ENCODE peak calls at places on chromosomes 1 and 21, in five cellular contexts. C is lower leg skin, H is B cell, Q is GM13977, E is IMR-90. J is an unnamed sample.

GRCh38 chr21:42598159-42598735 is 55.2 kb upstream of the PDE9A start:
- DNase-seq in C (no peak), H (no peak), Q (no peak), E (no peak), J (no peak)

GRCh38 chr1:50707824-50708223 is 252.2 kb downstream of the FAF1 start:
- DNase-seq in C (no peak), H (no peak), Q (no peak), E (no peak), J (no peak)

GRCh38 chr1:203916756-203917155 is 55.4 kb downstream of the SNRPE start:
- DNase-seq in C (no peak), H (no peak), Q (no peak), E (no peak), J (no peak)

GRCh38 chr1:100921110-100921706 is 25.3 kb downstream of the SLC30A7 start:
- DNase-seq in C (no peak), H (peak), Q (no peak), E (peak), J (peak)

GRCh38 chr1:83802450-83803152 is 196.3 kb downstream of the TTLL7 start:
- DNase-seq in C (no peak), H (no peak), Q (no peak), E (no peak), J (no peak)

GRCh38 chr1:165173409-165173808 is 183.1 kb downstream of the LMX1A start:
- DNase-seq in C (no peak), H (no peak), Q (no peak), E (no peak), J (no peak)

GRCh38 chr1:240356568-240356967 is 255.4 kb downstream of the GREM2 start:
- DNase-seq in C (no peak), H (no peak), Q (no peak), E (no peak), J (no peak)

GRCh38 chr21:26124896-26125295 is 45.7 kb downstream of the APP start:
- DNase-seq in C (no peak), H (no peak), Q (no peak), E (no peak), J (no peak)

GRCh38 chr1:25568090-25568833 is 24.9 kb downstream of the LDLRAP1 start:
- DNase-seq in C (peak), H (no peak), Q (no peak), E (peak), J (peak)

GRCh38 chr1:41480204-41481108 is 4.0 kb downstream of the EDN2 start:
- DNase-seq in C (no peak), H (no peak), Q (no peak), E (no peak), J (no peak)

GRCh38 chr1:154557939-154558609 is 388 bp downstream of the UBE2Q1 start:
- DNase-seq in C (peak), H (peak), Q (no peak), E (peak), J (no peak)

GRCh38 chr1:178941261-178941689 is 70.4 kb upstream of the ANGPTL1 start:
- DNase-seq in C (peak), H (no peak), Q (no peak), E (no peak), J (no peak)

GRCh38 chr1:154502066-154502741 is at the start of the genes SHE and TDRD10:
- DNase-seq in C (no peak), H (peak), Q (peak), E (no peak), J (no peak)

GRCh38 chr1:25099343-25099951 is 132.9 kb downstream of the SYF2 start:
- DNase-seq in C (no peak), H (peak), Q (no peak), E (no peak), J (no peak)

GRCh38 chr1:101140041-101140718 is 96.6 kb upstream of the S1PR1 start:
- DNase-seq in C (no peak), H (no peak), Q (no peak), E (no peak), J (no peak)

GRCh38 chr1:224929335-224930237 is at the start of gene DNAH14:
- DNase-seq in C (peak), H (no peak), Q (peak), E (peak), J (peak)

GRCh38 chr1:18731591-18732235 is 101.1 kb downstream of the PAX7 start:
- DNase-seq in C (no peak), H (no peak), Q (no peak), E (no peak), J (no peak)

GRCh38 chr1:193062698-193063463 is 3.5 kb downstream of the RO60 start:
- DNase-seq in C (no peak), H (no peak), Q (no peak), E (no peak), J (peak)

GRCh38 chr1:110003747-110004428 is 19.3 kb downstream of the AHCYL1 start:
- DNase-seq in C (peak), H (peak), Q (no peak), E (peak), J (peak)

GRCh38 chr1:50080904-50081586 is 27.7 kb upstream of the ELAVL4 start:
- DNase-seq in C (no peak), H (no peak), Q (no peak), E (no peak), J (no peak)

GRCh38 chr1:245377854-245378253 is 223.1 kb downstream of the KIF26B start:
- DNase-seq in C (no peak), H (no peak), Q (no peak), E (no peak), J (no peak)

GRCh38 chr1:192448026-192448578 is 127.5 kb upstream of the RGS1 start:
- DNase-seq in C (no peak), H (no peak), Q (no peak), E (peak), J (peak)

GRCh38 chr21:38507374-38507942 is 9.2 kb upstream of the ERG start:
- DNase-seq in C (no peak), H (no peak), Q (no peak), E (no peak), J (no peak)

GRCh38 chr1:68551459-68551858 is 54.6 kb upstream of the DEPDC1 start:
- DNase-seq in C (no peak), H (no peak), Q (no peak), E (no peak), J (no peak)

GRCh38 chr1:210367561-210367960 is 38.9 kb downstream of the HHAT start:
- DNase-seq in C (no peak), H (no peak), Q (no peak), E (no peak), J (no peak)

GRCh38 chr1:109350650-109351049 is 43.8 kb upstream of the MYBPHL start:
- DNase-seq in C (no peak), H (no peak), Q (no peak), E (no peak), J (no peak)

GRCh38 chr1:53371851-53372250 is 44.0 kb upstream of the LRP8 start:
- DNase-seq in C (no peak), H (no peak), Q (no peak), E (no peak), J (no peak)

GRCh38 chr1:22969224-22969829 is 3.3 kb downstream of the LACTBL1 start:
- DNase-seq in C (no peak), H (no peak), Q (no peak), E (peak), J (peak)

GRCh38 chr1:67085326-67085725 is 31.4 kb upstream of the SLC35D1 start:
- DNase-seq in C (no peak), H (no peak), Q (no peak), E (no peak), J (no peak)

GRCh38 chr21:32132409-32132808 is 146.4 kb downstream of the MIS18A start:
- DNase-seq in C (no peak), H (no peak), Q (no peak), E (no peak), J (no peak)

GRCh38 chr1:59699227-59699847 is 115.4 kb upstream of the HOOK1 start:
- DNase-seq in C (no peak), H (peak), Q (peak), E (peak), J (peak)

GRCh38 chr21:28099296-28099695 is 893.4 kb downstream of the LTN1 start:
- DNase-seq in C (no peak), H (no peak), Q (no peak), E (peak), J (no peak)

GRCh38 chr1:177983824-177984528 is 14.1 kb upstream of the SEC16B start:
- DNase-seq in C (peak), H (no peak), Q (no peak), E (peak), J (peak)

GRCh38 chr1:84412316-84412942 is 14.1 kb downstream of the DNASE2B start:
- DNase-seq in C (no peak), H (no peak), Q (no peak), E (peak), J (peak)

GRCh38 chr1:17460265-17460664 is 20.8 kb upstream of the RCC2 start:
- DNase-seq in C (peak), H (no peak), Q (no peak), E (no peak), J (no peak)

GRCh38 chr1:52877554-52877953 is 35.0 kb downstream of the ZYG11A start:
- DNase-seq in C (no peak), H (no peak), Q (no peak), E (peak), J (no peak)

GRCh38 chr1:30787856-30788495 is 30.4 kb upstream of the LAPTM5 start:
- DNase-seq in C (no peak), H (no peak), Q (no peak), E (no peak), J (no peak)

GRCh38 chr1:115641762-115642167 is at the start of gene VANGL1:
- DNase-seq in C (peak), H (peak), Q (peak), E (peak), J (peak)

GRCh38 chr1:115643219-115643618 is 1.4 kb downstream of the VANGL1 start:
- DNase-seq in C (no peak), H (no peak), Q (no peak), E (no peak), J (no peak)

GRCh38 chr1:115644109-115644508 is 2.3 kb downstream of the VANGL1 start:
- DNase-seq in C (no peak), H (no peak), Q (no peak), E (no peak), J (no peak)

GRCh38 chr1:115643636-115644035 is 1.9 kb downstream of the VANGL1 start:
- DNase-seq in C (no peak), H (no peak), Q (no peak), E (no peak), J (no peak)

DNA sequence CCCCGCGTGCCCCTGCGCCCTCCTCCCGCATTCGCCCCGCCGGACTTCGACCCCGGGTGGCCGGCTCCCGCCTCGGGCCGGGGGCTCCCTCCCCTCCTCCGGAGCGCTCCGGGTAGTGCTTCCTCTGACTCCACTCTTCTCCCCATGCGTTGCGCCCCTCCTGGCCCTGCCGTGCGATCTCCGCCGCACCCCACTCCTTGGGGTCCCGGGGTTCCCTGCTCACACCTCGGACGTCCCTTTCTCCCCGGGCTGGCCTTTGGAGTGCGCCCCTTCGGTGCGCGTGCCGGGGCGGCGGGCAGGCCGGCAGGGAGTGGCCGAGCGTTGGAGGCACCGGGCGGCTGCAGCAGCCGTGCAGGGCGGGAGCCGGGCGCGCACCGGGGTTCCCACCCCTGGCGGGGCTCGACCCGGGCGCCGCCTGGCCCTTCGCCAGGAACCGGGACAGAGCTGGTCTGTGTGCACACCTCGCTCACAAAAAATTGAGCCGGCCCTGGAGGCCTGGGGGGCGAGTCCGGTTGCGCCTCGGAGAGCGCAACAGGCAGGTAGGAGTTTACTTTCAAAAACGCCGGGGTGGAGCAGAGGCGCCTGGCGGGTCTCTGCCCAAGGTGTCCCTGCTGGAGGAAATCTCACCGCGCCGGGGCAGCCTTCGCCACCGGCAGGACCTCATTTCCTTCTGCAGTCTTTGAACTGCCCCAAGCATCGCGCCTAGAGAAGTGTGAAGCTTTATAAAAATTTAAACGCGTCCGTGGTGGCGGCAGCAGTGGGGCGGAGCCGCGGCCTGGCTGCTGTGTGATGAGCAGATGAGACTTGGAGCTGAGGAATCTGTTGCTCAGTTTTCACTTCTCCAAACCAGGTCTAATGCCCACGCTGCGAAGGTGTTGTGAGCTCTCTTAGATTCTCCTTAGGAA is 650 bp downstream of the VANGL1 start:
- DNase-seq in C (no peak), H (peak), Q (peak), E (peak), J (peak)
- TF ChIP-seq CTCF in C (no peak), H (no peak), Q (no peak), E (peak), J (peak)

DNA sequence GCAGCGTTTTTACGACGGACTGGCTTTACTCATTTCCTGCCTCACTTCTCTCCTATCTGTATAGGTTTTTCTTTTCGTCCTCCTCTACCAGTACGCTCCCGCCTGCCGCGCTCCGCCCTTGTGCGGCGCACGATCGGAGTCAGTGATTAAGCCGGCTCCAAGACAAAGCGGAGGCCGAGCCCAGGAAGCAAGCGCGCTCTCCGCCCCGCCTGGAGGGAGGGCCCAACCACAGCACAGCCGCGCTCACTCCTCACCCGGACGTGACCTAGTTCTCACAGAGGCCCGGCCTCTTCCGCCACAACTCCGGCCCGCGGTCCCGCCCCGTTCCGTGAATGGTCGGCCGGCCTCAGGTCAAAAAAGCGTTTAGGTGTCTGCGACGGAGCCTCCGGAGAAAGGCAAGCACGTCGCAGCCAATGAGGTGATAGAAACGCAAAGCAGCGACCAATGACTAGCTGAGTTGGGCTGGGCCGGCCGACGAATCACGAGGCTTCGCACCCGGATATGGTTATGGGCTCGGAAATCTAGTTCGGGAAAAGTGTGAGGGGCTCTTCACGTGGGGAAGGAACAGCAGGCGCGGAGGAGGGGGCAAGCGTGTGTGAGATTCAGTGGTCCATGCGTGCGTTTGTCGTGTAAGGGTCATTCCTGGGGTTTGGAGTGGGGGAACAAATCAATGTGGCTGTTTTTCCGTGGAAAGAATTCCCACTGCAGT is at the start of gene METTL13:
- DNase-seq in C (peak), H (peak), Q (peak), E (peak), J (peak)
- TF ChIP-seq CTCF in C (no peak), H (no peak), Q (no peak), E (peak), J (no peak)

GRCh38 chr21:19922122-19922521 is 1076.1 kb upstream of the NCAM2 start:
- DNase-seq in C (no peak), H (no peak), Q (no peak), E (no peak), J (no peak)
- TF ChIP-seq CTCF in C (no peak), H (no peak), Q (no peak), E (no peak), J (no peak)

GRCh38 chr1:12049625-12050024 is 13.5 kb upstream of the TNFRSF8 start:
- DNase-seq in C (no peak), H (no peak), Q (no peak), E (no peak), J (no peak)
- TF ChIP-seq CTCF in C (no peak), H (peak), Q (no peak), E (no peak), J (peak)

DNA sequence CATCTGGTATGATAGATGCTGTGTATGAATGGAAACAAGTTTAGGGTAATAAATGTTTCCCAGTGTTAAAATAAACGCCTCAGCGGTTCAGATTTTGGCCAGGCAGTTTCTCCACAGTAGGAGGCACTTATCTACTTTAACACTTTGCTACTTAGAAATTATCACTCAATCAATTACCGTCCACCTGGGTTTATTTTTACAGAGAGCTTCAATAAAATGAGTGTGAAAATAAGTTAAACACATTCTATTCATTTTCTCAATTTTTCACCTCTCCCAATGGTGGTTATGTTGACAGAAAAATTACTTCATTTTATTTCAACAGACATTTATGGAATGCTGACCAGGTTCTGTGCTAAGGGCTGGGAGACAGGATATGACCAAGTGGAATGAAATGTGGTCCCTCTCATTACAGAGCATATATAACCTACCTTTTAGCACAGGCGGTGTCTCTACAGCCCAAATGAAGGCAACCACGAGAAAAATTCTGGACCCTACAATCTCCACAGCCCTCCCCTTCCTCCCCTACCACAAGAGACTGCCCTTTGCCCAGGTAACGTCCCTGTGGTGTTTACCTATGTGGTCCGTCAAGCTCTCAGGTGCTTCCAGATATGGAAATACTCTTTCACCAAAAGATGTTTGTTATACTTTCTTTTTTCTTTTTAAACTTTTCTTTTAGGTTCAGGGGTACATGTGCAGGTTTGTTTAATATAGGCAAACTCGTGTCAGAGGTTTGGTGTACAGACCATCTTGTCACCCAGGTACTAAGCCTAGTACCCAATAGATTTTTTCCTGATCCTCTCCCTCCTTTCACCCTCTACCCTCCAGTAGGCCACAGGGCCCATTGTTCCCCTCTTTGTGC is 105.5 kb downstream of the HLCS start:
- DNase-seq in C (no peak), H (no peak), Q (no peak), E (peak), J (peak)
- TF ChIP-seq CTCF in C (no peak), H (no peak), Q (no peak), E (no peak), J (no peak)

DNA sequence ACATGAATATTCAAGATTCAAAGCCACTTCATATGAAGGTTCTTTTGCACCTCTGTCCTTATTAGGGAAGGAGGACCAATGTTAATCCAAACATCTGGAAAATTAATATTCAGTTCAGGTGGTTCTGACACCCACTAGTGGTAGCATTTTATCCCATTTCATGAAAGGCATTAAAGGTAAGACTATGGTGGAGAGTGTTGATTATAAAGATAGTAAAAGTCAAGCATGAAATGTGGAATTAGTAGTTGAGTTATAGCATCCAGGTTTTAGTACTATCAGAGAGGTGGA is 17.5 kb upstream of the YTHDF2 start:
- DNase-seq in C (no peak), H (no peak), Q (no peak), E (no peak), J (no peak)
- TF ChIP-seq CTCF in C (no peak), H (no peak), Q (no peak), E (no peak), J (no peak)

GRCh38 chr1:43302721-43303476 is 2.1 kb downstream of the TIE1 start:
- DNase-seq in C (no peak), H (no peak), Q (no peak), E (peak), J (no peak)

GRCh38 chr1:43304771-43305300 is 4.1 kb downstream of the TIE1 start:
- DNase-seq in C (no peak), H (no peak), Q (no peak), E (no peak), J (no peak)

GRCh38 chr1:43303477-43304286 is 2.9 kb downstream of the TIE1 start:
- DNase-seq in C (no peak), H (no peak), Q (no peak), E (no peak), J (no peak)

GRCh38 chr1:43305461-43305860 is 4.7 kb downstream of the TIE1 start:
- DNase-seq in C (no peak), H (no peak), Q (no peak), E (no peak), J (no peak)

GRCh38 chr1:43304287-43304615 is 3.5 kb downstream of the TIE1 start:
- DNase-seq in C (no peak), H (no peak), Q (no peak), E (no peak), J (no peak)
- TF ChIP-seq CTCF in C (no peak), H (no peak), Q (no peak), E (no peak), J (no peak)

DNA sequence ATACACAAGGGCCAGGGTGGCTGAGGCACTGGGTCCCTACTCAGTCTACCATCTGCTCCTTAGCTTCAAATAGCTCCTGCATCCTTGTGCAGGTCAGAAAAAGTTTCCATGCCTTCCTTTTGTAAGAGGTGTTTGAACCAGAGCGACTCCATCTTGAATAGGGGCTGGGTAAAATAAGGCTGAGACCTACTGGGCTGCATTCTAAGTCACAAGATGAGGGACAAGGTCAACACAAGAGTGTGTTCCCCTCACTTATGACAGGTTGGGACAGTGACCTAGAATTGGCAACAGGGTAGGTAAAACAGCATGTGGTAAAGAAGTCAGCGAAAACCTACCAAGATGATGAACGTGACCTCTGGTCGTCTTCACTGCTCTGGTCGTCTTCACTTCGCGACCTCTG is 120.5 kb downstream of the KCNK1 start:
- DNase-seq in C (no peak), H (no peak), Q (no peak), E (no peak), J (no peak)
- TF ChIP-seq CTCF in C (no peak), H (no peak), Q (no peak), E (no peak), J (no peak)